ENCODE peak calls at places on chromosomes 13 and 19, in four cellular contexts. A is mucosa of gallbladder, I is SK-N-SH, V is tibial artery. D is an unnamed sample.

GRCh38 chr13:27954406-27954851 is 14.7 kb downstream of the CDX2 start:
- DNase-seq in I (peak), V (no peak), A (peak), D (peak)

GRCh38 chr13:40993119-40993518 is 26.0 kb downstream of the ELF1 start:
- DNase-seq in V (no peak), A (no peak), I (no peak), D (no peak)

GRCh38 chr19:32543107-32543900 is 37.7 kb upstream of the PDCD5 start:
- DNase-seq in A (no peak), I (no peak), V (no peak), D (no peak)

GRCh38 chr13:42707003-42707402 is 74.4 kb upstream of the FAM216B start:
- DNase-seq in A (no peak), I (no peak), V (no peak), D (no peak)

GRCh38 chr19:3162418-3163229 is 15.9 kb upstream of the S1PR4 start:
- DNase-seq in I (peak), A (no peak), V (peak), D (no peak)

GRCh38 chr19:39411006-39411831 is 1.2 kb upstream of the PLEKHG2 start:
- DNase-seq in V (peak), I (no peak), A (peak), D (peak)

GRCh38 chr13:35514801-35515502 is 38.5 kb upstream of the MAB21L1 start:
- DNase-seq in A (no peak), I (no peak), V (no peak), D (no peak)

GRCh38 chr19:23956051-23956450 is 41.4 kb downstream of the ZNF726 start:
- DNase-seq in I (no peak), V (no peak), A (no peak), D (no peak)

GRCh38 chr19:45716314-45717130 is 14.2 kb downstream of the FBXO46 start:
- DNase-seq in I (peak), V (no peak), A (peak), D (no peak)

GRCh38 chr19:42352216-42352892 is 26.9 kb downstream of the MEGF8 start:
- DNase-seq in A (no peak), V (no peak), I (peak), D (no peak)